ENCODE peak calls at places on chromosomes 12 and 14, in six cellular contexts. One of them, this sample, is unnamed.

GRCh38 chr14:99936738-99937474 is 128.3 kb upstream of the EVL start:
- DNase-seq in fibroblast of pulmonary artery: no peak
- DNase-seq in RWPE1: no peak
- DNase-seq in CD8-positive, alpha-beta T cell: no peak
- DNase-seq in AG09319: no peak
- DNase-seq in body of pancreas: no peak
- DNase-seq in this sample: no peak

GRCh38 chr12:123389560-123390351 is 5.8 kb downstream of the KMT5A start:
- DNase-seq in fibroblast of pulmonary artery: no peak
- DNase-seq in RWPE1: peak
- DNase-seq in CD8-positive, alpha-beta T cell: peak
- DNase-seq in AG09319: no peak
- DNase-seq in body of pancreas: peak
- DNase-seq in this sample: no peak

GRCh38 chr12:96237465-96238077 is 43.4 kb downstream of the ELK3 start:
- DNase-seq in fibroblast of pulmonary artery: peak
- DNase-seq in RWPE1: peak
- DNase-seq in CD8-positive, alpha-beta T cell: peak
- DNase-seq in AG09319: peak
- DNase-seq in body of pancreas: no peak
- DNase-seq in this sample: peak

GRCh38 chr12:110354172-110354780 is 49.2 kb downstream of the ANAPC7 start:
- DNase-seq in fibroblast of pulmonary artery: peak
- DNase-seq in RWPE1: no peak
- DNase-seq in CD8-positive, alpha-beta T cell: no peak
- DNase-seq in AG09319: no peak
- DNase-seq in body of pancreas: no peak
- DNase-seq in this sample: no peak

GRCh38 chr12:106118-106561 is 39.6 kb downstream of the IQSEC3 start:
- DNase-seq in fibroblast of pulmonary artery: no peak
- DNase-seq in RWPE1: no peak
- DNase-seq in CD8-positive, alpha-beta T cell: no peak
- DNase-seq in AG09319: no peak
- DNase-seq in body of pancreas: no peak
- DNase-seq in this sample: no peak

GRCh38 chr12:2363836-2364565 is 311.2 kb downstream of the CACNA1C start:
- DNase-seq in fibroblast of pulmonary artery: no peak
- DNase-seq in RWPE1: no peak
- DNase-seq in CD8-positive, alpha-beta T cell: no peak
- DNase-seq in AG09319: no peak
- DNase-seq in body of pancreas: no peak
- DNase-seq in this sample: no peak

GRCh38 chr12:112381421-112381897 is 772 bp downstream of the HECTD4 start:
- DNase-seq in fibroblast of pulmonary artery: no peak
- DNase-seq in RWPE1: peak
- DNase-seq in CD8-positive, alpha-beta T cell: peak
- DNase-seq in AG09319: no peak
- DNase-seq in body of pancreas: peak
- DNase-seq in this sample: no peak

GRCh38 chr12:114834621-114835020 is 150.6 kb upstream of the TBX3 start:
- DNase-seq in fibroblast of pulmonary artery: peak
- DNase-seq in RWPE1: no peak
- DNase-seq in CD8-positive, alpha-beta T cell: no peak
- DNase-seq in AG09319: no peak
- DNase-seq in body of pancreas: no peak
- DNase-seq in this sample: peak

GRCh38 chr12:27573972-27574371 is 50.0 kb downstream of the PPFIBP1 start:
- DNase-seq in fibroblast of pulmonary artery: peak
- DNase-seq in RWPE1: no peak
- DNase-seq in CD8-positive, alpha-beta T cell: no peak
- DNase-seq in AG09319: no peak
- DNase-seq in body of pancreas: no peak
- DNase-seq in this sample: peak

GRCh38 chr14:93757185-93757584 is 31.1 kb downstream of the PRIMA1 start:
- DNase-seq in fibroblast of pulmonary artery: no peak
- DNase-seq in RWPE1: no peak
- DNase-seq in CD8-positive, alpha-beta T cell: no peak
- DNase-seq in AG09319: no peak
- DNase-seq in body of pancreas: no peak
- DNase-seq in this sample: no peak

GRCh38 chr14:68853749-68854148 is 60.9 kb upstream of the ZFP36L1 start:
- DNase-seq in fibroblast of pulmonary artery: no peak
- DNase-seq in RWPE1: no peak
- DNase-seq in CD8-positive, alpha-beta T cell: no peak
- DNase-seq in AG09319: no peak
- DNase-seq in body of pancreas: no peak
- DNase-seq in this sample: no peak

GRCh38 chr12:127145543-127145928 is 1121.4 kb upstream of the TMEM132C start:
- DNase-seq in fibroblast of pulmonary artery: no peak
- DNase-seq in RWPE1: no peak
- DNase-seq in CD8-positive, alpha-beta T cell: no peak
- DNase-seq in AG09319: no peak
- DNase-seq in body of pancreas: no peak
- DNase-seq in this sample: no peak

GRCh38 chr14:59632381-59632780 is 55.8 kb upstream of the CCDC175 start:
- DNase-seq in fibroblast of pulmonary artery: peak
- DNase-seq in RWPE1: peak
- DNase-seq in CD8-positive, alpha-beta T cell: no peak
- DNase-seq in AG09319: no peak
- DNase-seq in body of pancreas: peak
- DNase-seq in this sample: peak

GRCh38 chr14:43858981-43859380 is 648.1 kb downstream of the FSCB start:
- DNase-seq in fibroblast of pulmonary artery: no peak
- DNase-seq in RWPE1: no peak
- DNase-seq in CD8-positive, alpha-beta T cell: no peak
- DNase-seq in AG09319: no peak
- DNase-seq in body of pancreas: no peak
- DNase-seq in this sample: no peak

GRCh38 chr14:88729159-88729558 is 63.6 kb downstream of the EML5 start:
- DNase-seq in fibroblast of pulmonary artery: no peak
- DNase-seq in RWPE1: no peak
- DNase-seq in CD8-positive, alpha-beta T cell: no peak
- DNase-seq in AG09319: no peak
- DNase-seq in body of pancreas: no peak
- DNase-seq in this sample: no peak

GRCh38 chr12:30885321-30885720 is 41.2 kb upstream of the TSPAN11 start:
- DNase-seq in fibroblast of pulmonary artery: no peak
- DNase-seq in RWPE1: no peak
- DNase-seq in CD8-positive, alpha-beta T cell: no peak
- DNase-seq in AG09319: no peak
- DNase-seq in body of pancreas: no peak
- DNase-seq in this sample: no peak

GRCh38 chr14:89365071-89365801 is 51.8 kb downstream of the FOXN3 start:
- DNase-seq in fibroblast of pulmonary artery: peak
- DNase-seq in RWPE1: no peak
- DNase-seq in CD8-positive, alpha-beta T cell: peak
- DNase-seq in AG09319: no peak
- DNase-seq in body of pancreas: no peak
- DNase-seq in this sample: no peak

GRCh38 chr14:69682607-69683263 is 71.3 kb downstream of the SUSD6 start:
- DNase-seq in fibroblast of pulmonary artery: peak
- DNase-seq in RWPE1: no peak
- DNase-seq in CD8-positive, alpha-beta T cell: no peak
- DNase-seq in AG09319: no peak
- DNase-seq in body of pancreas: no peak
- DNase-seq in this sample: no peak

GRCh38 chr14:26527095-26527494 is 70.7 kb downstream of the NOVA1 start:
- DNase-seq in fibroblast of pulmonary artery: peak
- DNase-seq in RWPE1: no peak
- DNase-seq in CD8-positive, alpha-beta T cell: no peak
- DNase-seq in AG09319: no peak
- DNase-seq in body of pancreas: no peak
- DNase-seq in this sample: no peak

GRCh38 chr14:72651081-72651480 is 242.8 kb downstream of the DPF3 start:
- DNase-seq in fibroblast of pulmonary artery: peak
- DNase-seq in RWPE1: no peak
- DNase-seq in CD8-positive, alpha-beta T cell: no peak
- DNase-seq in AG09319: no peak
- DNase-seq in body of pancreas: no peak
- DNase-seq in this sample: peak

GRCh38 chr14:103057028-103057371 is 349 bp downstream of the CDC42BPB start:
- DNase-seq in fibroblast of pulmonary artery: peak
- DNase-seq in RWPE1: no peak
- DNase-seq in CD8-positive, alpha-beta T cell: no peak
- DNase-seq in AG09319: no peak
- DNase-seq in body of pancreas: peak
- DNase-seq in this sample: no peak

GRCh38 chr14:72783741-72784140 is 110.2 kb downstream of the DPF3 start:
- DNase-seq in fibroblast of pulmonary artery: no peak
- DNase-seq in RWPE1: no peak
- DNase-seq in CD8-positive, alpha-beta T cell: peak
- DNase-seq in AG09319: no peak
- DNase-seq in body of pancreas: no peak
- DNase-seq in this sample: no peak

GRCh38 chr12:46764005-46764404 is 61.8 kb downstream of the SLC38A4 start:
- DNase-seq in fibroblast of pulmonary artery: no peak
- DNase-seq in RWPE1: no peak
- DNase-seq in CD8-positive, alpha-beta T cell: no peak
- DNase-seq in AG09319: no peak
- DNase-seq in body of pancreas: no peak
- DNase-seq in this sample: no peak

GRCh38 chr14:55245657-55246268 is 25.5 kb upstream of the FBXO34 start:
- DNase-seq in fibroblast of pulmonary artery: peak
- DNase-seq in RWPE1: no peak
- DNase-seq in CD8-positive, alpha-beta T cell: no peak
- DNase-seq in AG09319: no peak
- DNase-seq in body of pancreas: peak
- DNase-seq in this sample: peak

GRCh38 chr12:57604454-57605307 is at the start of gene DTX3:
- DNase-seq in fibroblast of pulmonary artery: no peak
- DNase-seq in RWPE1: no peak
- DNase-seq in CD8-positive, alpha-beta T cell: peak
- DNase-seq in AG09319: no peak
- DNase-seq in body of pancreas: peak
- DNase-seq in this sample: no peak

GRCh38 chr12:92138144-92138543 is 7.5 kb downstream of the BTG1 start:
- DNase-seq in fibroblast of pulmonary artery: no peak
- DNase-seq in RWPE1: peak
- DNase-seq in CD8-positive, alpha-beta T cell: no peak
- DNase-seq in AG09319: no peak
- DNase-seq in body of pancreas: no peak
- DNase-seq in this sample: no peak

GRCh38 chr12:56271031-56271430 is 4.3 kb downstream of the COQ10A start:
- DNase-seq in fibroblast of pulmonary artery: peak
- DNase-seq in RWPE1: no peak
- DNase-seq in CD8-positive, alpha-beta T cell: no peak
- DNase-seq in AG09319: no peak
- DNase-seq in body of pancreas: no peak
- DNase-seq in this sample: no peak
- TF ChIP-seq CTCF in fibroblast of pulmonary artery: peak
- TF ChIP-seq CTCF in RWPE1: no peak
- TF ChIP-seq CTCF in CD8-positive, alpha-beta T cell: no peak
- TF ChIP-seq CTCF in AG09319: peak
- TF ChIP-seq CTCF in body of pancreas: no peak
- TF ChIP-seq CTCF in this sample: peak

GRCh38 chr12:107402041-107403022 is 283.3 kb upstream of the PWP1 start:
- DNase-seq in fibroblast of pulmonary artery: peak
- DNase-seq in RWPE1: peak
- DNase-seq in CD8-positive, alpha-beta T cell: peak
- DNase-seq in AG09319: no peak
- DNase-seq in body of pancreas: peak
- DNase-seq in this sample: peak
- TF ChIP-seq CTCF in fibroblast of pulmonary artery: peak
- TF ChIP-seq CTCF in RWPE1: peak
- TF ChIP-seq CTCF in CD8-positive, alpha-beta T cell: peak
- TF ChIP-seq CTCF in AG09319: peak
- TF ChIP-seq CTCF in body of pancreas: peak
- TF ChIP-seq CTCF in this sample: peak

GRCh38 chr12:19144287-19144686 is 14.8 kb downstream of the PLEKHA5 start:
- DNase-seq in fibroblast of pulmonary artery: peak
- DNase-seq in RWPE1: no peak
- DNase-seq in CD8-positive, alpha-beta T cell: no peak
- DNase-seq in AG09319: no peak
- DNase-seq in body of pancreas: no peak
- DNase-seq in this sample: no peak

GRCh38 chr12:19139795-19140194 is 10.3 kb downstream of the PLEKHA5 start:
- DNase-seq in fibroblast of pulmonary artery: no peak
- DNase-seq in RWPE1: no peak
- DNase-seq in CD8-positive, alpha-beta T cell: no peak
- DNase-seq in AG09319: no peak
- DNase-seq in body of pancreas: no peak
- DNase-seq in this sample: no peak

GRCh38 chr12:19142499-19142898 is 13.0 kb downstream of the PLEKHA5 start:
- DNase-seq in fibroblast of pulmonary artery: no peak
- DNase-seq in RWPE1: no peak
- DNase-seq in CD8-positive, alpha-beta T cell: no peak
- DNase-seq in AG09319: no peak
- DNase-seq in body of pancreas: no peak
- DNase-seq in this sample: no peak

GRCh38 chr12:19138551-19139344 is 9.2 kb downstream of the PLEKHA5 start:
- DNase-seq in fibroblast of pulmonary artery: no peak
- DNase-seq in RWPE1: peak
- DNase-seq in CD8-positive, alpha-beta T cell: no peak
- DNase-seq in AG09319: no peak
- DNase-seq in body of pancreas: no peak
- DNase-seq in this sample: peak

DNA sequence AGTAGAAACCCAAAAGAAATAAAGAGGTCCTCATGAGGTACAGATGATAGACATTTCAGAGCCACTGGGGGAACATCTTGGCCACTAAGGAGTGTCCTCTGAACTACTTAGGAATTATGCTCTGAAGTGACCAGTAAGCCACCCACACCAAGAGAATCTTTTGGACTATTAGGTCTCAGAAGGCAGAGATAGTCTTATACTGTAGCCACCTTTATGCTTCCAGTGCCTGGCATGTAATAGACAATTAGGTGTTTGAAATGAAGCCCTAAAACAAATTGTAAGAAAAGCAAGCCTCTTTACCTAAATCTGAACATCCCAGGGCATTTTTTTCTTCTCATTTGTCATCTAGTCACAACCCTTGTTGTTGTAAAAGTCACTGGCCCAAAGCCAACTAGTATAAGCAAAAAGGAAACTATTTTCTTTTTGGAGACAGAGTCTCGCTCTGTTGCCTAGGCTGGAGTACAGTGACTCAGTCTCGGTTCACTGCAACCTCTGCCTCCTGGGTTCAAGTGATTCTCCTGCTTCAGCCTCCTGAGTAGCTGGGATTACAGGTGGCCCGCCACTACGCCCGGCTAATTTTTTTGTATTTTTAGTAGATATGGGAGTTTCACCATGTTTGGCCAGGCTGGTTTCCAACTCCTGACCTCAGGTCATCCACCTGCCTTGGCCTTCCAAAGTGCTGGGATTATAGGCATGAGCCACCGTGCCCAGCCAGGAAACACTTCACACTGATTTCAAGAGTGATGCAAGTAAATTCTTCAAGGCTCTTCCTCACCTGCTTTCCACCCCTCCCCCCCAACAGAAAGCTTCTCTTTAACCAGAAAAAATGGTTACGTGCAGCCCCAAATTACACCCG is 11.1 kb downstream of the PLEKHA5 start:
- DNase-seq in fibroblast of pulmonary artery: peak
- DNase-seq in RWPE1: no peak
- DNase-seq in CD8-positive, alpha-beta T cell: no peak
- DNase-seq in AG09319: no peak
- DNase-seq in body of pancreas: no peak
- DNase-seq in this sample: no peak
- TF ChIP-seq CTCF in fibroblast of pulmonary artery: no peak
- TF ChIP-seq CTCF in RWPE1: no peak
- TF ChIP-seq CTCF in CD8-positive, alpha-beta T cell: no peak
- TF ChIP-seq CTCF in AG09319: no peak
- TF ChIP-seq CTCF in body of pancreas: no peak
- TF ChIP-seq CTCF in this sample: no peak

GRCh38 chr12:98591209-98591608 is 2.3 kb upstream of the SLC25A3 start:
- DNase-seq in fibroblast of pulmonary artery: peak
- DNase-seq in RWPE1: no peak
- DNase-seq in CD8-positive, alpha-beta T cell: no peak
- DNase-seq in AG09319: no peak
- DNase-seq in body of pancreas: no peak
- DNase-seq in this sample: no peak
- TF ChIP-seq CTCF in fibroblast of pulmonary artery: no peak
- TF ChIP-seq CTCF in RWPE1: no peak
- TF ChIP-seq CTCF in CD8-positive, alpha-beta T cell: no peak
- TF ChIP-seq CTCF in AG09319: no peak
- TF ChIP-seq CTCF in body of pancreas: no peak
- TF ChIP-seq CTCF in this sample: no peak

This sample was measured in astrocyte of the cerebellum.